ENCODE peak calls at places on chromosomes 3 and 15, in eight cellular contexts. Z is ovary, Q is choroid plexus epithelial cell, O is tibial nerve, S is endothelial cell, F is glutamatergic neuron, K is testis, D is neural progenitor cell. J is an unnamed sample.

GRCh38 chr15:90871097-90871715 is 2.8 kb downstream of the FURIN start:
- DNase-seq in D (peak), Q (no peak), F (no peak), Z (peak), O (no peak), S (peak), K (peak), J (no peak)

GRCh38 chr3:14412831-14413380 is 10.5 kb downstream of the SLC6A6 start:
- DNase-seq in O (no peak), F (no peak), Q (peak), Z (peak), K (peak), S (no peak), D (peak), J (no peak)

GRCh38 chr3:170338690-170339340 is 18.7 kb upstream of the SKIL start:
- DNase-seq in K (no peak), S (no peak), Q (no peak), O (no peak), F (no peak), Z (no peak), D (no peak), J (no peak)

GRCh38 chr3:4813855-4814254 is 165.4 kb upstream of the BHLHE40 start:
- DNase-seq in D (no peak), O (no peak), Z (no peak), K (no peak), F (no peak), S (no peak), Q (no peak), J (no peak)

GRCh38 chr3:41710646-41711388 is 251.1 kb downstream of the ULK4 start:
- DNase-seq in O (no peak), S (no peak), F (no peak), D (peak), Q (peak), Z (no peak), K (no peak), J (no peak)

GRCh38 chr3:39255503-39256325 is 24.1 kb downstream of the CX3CR1 start:
- DNase-seq in S (no peak), K (no peak), Q (no peak), O (no peak), F (no peak), Z (no peak), D (no peak), J (no peak)

GRCh38 chr15:66231421-66232266 is 21.9 kb downstream of the MEGF11 start:
- DNase-seq in O (no peak), K (no peak), Z (no peak), D (peak), F (no peak), S (no peak), Q (no peak), J (no peak)

GRCh38 chr3:20352547-20353164 is 166.7 kb upstream of the SGO1 start:
- DNase-seq in Q (peak), D (no peak), Z (no peak), S (no peak), F (no peak), K (no peak), O (no peak), J (no peak)

GRCh38 chr15:76398301-76398700 is 61.7 kb downstream of the ISL2 start:
- DNase-seq in F (no peak), D (no peak), Q (no peak), Z (no peak), O (no peak), K (no peak), S (no peak), J (no peak)

GRCh38 chr15:67413770-67414429 is 107.0 kb upstream of the C15orf61 start:
- DNase-seq in D (no peak), O (no peak), F (no peak), K (no peak), Z (no peak), S (no peak), Q (peak), J (no peak)

GRCh38 chr3:43142472-43142871 is 36.6 kb upstream of the POMGNT2 start:
- DNase-seq in Q (no peak), F (no peak), D (no peak), K (no peak), O (no peak), S (no peak), Z (no peak), J (no peak)

GRCh38 chr3:13622356-13622755 is 73.4 kb downstream of the FBLN2 start:
- DNase-seq in D (no peak), F (no peak), S (no peak), O (no peak), Q (no peak), K (no peak), Z (no peak), J (no peak)

GRCh38 chr15:98952381-98952803 is 55.2 kb downstream of the PGPEP1L start:
- DNase-seq in Q (no peak), Z (no peak), O (no peak), K (no peak), D (no peak), S (no peak), F (no peak), J (no peak)

GRCh38 chr3:134363381-134363755 is 10.9 kb downstream of the AMOTL2 start:
- DNase-seq in O (no peak), Z (no peak), D (no peak), F (no peak), S (no peak), K (no peak), Q (no peak), J (no peak)

GRCh38 chr3:45021524-45021923 is 4.6 kb upstream of the CLEC3B start:
- DNase-seq in O (peak), F (no peak), Q (peak), S (no peak), D (no peak), Z (peak), K (peak), J (no peak)

GRCh38 chr3:169497567-169498257 is 165.8 kb downstream of the MECOM start:
- DNase-seq in O (no peak), F (no peak), S (no peak), Q (peak), D (no peak), Z (no peak), K (no peak), J (no peak)

GRCh38 chr15:29097971-29098370 is 171.7 kb downstream of the NSMCE3 start:
- DNase-seq in D (no peak), Z (no peak), Q (no peak), F (no peak), S (no peak), O (no peak), K (no peak), J (no peak)

GRCh38 chr3:169664034-169664820 is 715 bp upstream of the MECOM start:
- DNase-seq in K (no peak), O (no peak), Z (no peak), S (peak), Q (peak), D (peak), F (peak), J (no peak)

GRCh38 chr3:147521646-147522045 is 112.5 kb downstream of the ZIC1 start:
- DNase-seq in Z (no peak), D (no peak), K (no peak), O (no peak), S (no peak), Q (peak), F (no peak), J (no peak)

GRCh38 chr15:81235781-81236507 is 39.3 kb downstream of the IL16 start:
- DNase-seq in D (no peak), Z (peak), Q (peak), S (no peak), F (no peak), O (no peak), K (peak), J (no peak)

GRCh38 chr3:66138336-66139234 is 82.2 kb upstream of the SLC25A26 start:
- DNase-seq in Z (peak), S (peak), K (peak), O (peak), F (peak), D (peak), Q (peak), J (no peak)

GRCh38 chr15:79433610-79434009 is 1.5 kb downstream of the MINAR1 start:
- DNase-seq in F (peak), K (no peak), Z (no peak), Q (no peak), D (peak), S (peak), O (no peak), J (no peak)

GRCh38 chr15:65924004-65924403 is 54.7 kb downstream of the RAB11A start:
- DNase-seq in S (no peak), Z (no peak), Q (no peak), F (no peak), D (no peak), O (no peak), K (no peak), J (no peak)

GRCh38 chr15:101725073-101725472 is 800 bp upstream of the TARS3 start:
- DNase-seq in Z (no peak), Q (no peak), K (no peak), F (no peak), O (no peak), D (no peak), S (no peak), J (no peak)

GRCh38 chr15:101724675-101725005 is 367 bp upstream of the TARS3 start:
- DNase-seq in D (no peak), Q (no peak), O (no peak), Z (no peak), K (no peak), F (no peak), S (no peak), J (no peak)

GRCh38 chr15:101723161-101723873 is 956 bp downstream of the TARS3 start:
- DNase-seq in F (no peak), S (no peak), Q (peak), Z (no peak), O (no peak), D (no peak), K (no peak), J (no peak)

GRCh38 chr15:101727186-101727585 is 2.9 kb upstream of the TARS3 start:
- DNase-seq in Z (no peak), Q (no peak), K (no peak), O (no peak), D (no peak), F (no peak), S (no peak), J (no peak)

DNA sequence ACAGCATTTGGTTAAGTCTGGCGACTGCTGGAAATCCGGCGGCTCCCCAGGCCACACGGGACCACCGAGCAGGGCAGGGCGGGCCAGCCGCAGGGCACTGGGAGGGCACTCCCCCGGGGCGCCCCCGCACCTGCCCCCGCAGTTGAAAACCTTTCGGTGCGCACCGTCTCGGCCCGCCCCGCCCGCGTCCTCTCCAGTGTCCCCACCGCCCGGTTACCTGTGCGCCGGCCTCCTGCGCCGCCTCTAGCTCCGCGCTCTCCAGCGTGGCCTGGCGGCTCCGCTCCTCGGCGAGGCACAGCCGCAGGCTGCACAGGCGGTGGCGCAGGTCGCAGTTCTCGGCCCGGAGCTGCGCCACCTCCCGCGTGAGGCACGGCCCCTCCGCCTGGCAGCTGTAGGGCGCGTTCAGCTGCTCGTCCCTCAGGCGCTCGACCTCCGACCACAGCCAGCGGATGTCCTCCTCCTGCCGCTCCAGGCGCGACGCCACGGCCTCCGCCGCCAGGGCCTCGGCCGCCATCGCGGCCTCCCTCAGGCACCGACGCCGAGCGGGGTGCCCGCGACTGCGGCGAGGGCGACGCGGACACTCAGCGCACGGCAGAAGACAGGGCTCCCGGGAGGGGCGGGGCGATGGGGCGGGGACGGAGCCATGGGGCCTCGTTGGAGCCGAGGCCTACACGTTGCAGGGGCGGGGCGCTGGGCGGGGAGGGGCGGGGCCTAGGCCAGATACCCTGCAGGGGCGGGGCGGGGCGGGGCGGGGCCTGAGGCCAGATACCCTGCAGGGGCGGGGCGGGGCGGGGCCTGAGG is at the start of gene TARS3:
- DNase-seq in S (peak), O (peak), Z (peak), F (peak), D (peak), Q (peak), K (peak), J (peak)
- TF ChIP-seq CTCF in S (no peak), O (peak), Z (no peak), F (no peak), D (peak), Q (no peak), K (no peak), J (peak)

DNA sequence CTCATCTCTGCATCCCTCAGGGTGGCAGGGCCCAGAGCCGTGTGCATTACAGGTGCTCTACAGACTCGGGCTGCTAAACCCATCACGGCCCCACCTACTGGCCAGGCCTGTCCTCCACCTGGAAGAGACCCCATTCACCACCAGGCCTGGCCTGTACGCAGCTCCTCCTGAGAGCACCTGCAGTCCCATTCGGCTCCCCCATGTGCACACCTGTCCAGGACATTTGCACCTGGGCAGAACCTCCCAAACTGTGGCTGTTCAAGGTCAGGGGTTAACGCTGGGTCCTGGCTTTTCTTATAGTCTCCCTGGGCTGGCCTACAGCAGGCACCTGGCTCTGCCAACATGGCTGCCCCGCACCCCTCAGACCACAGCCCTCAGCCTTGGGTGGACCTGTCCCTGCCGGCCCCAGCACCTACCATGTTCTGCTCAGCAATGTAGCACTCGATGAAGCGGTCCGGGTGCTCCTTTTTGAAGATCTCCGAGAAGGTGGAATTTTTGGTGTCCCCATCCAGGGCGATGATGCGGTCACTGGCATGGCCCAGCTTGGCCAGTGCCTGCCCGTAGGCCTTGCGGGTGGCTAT is 25.7 kb downstream of the TKT start:
- DNase-seq in S (no peak), D (no peak), Q (no peak), K (no peak), F (no peak), Z (no peak), O (no peak), J (no peak)
- TF ChIP-seq CTCF in S (no peak), D (peak), Q (peak), K (no peak), F (no peak), Z (no peak), O (no peak), J (no peak)

GRCh38 chr15:43824302-43825246 is at the start of gene MFAP1:
- DNase-seq in O (peak), D (peak), K (peak), Z (peak), Q (peak), F (peak), S (peak), J (peak)
- TF ChIP-seq CTCF in O (peak), D (no peak), K (no peak), Z (no peak), Q (no peak), F (no peak), S (no peak), J (no peak)

GRCh38 chr15:88983861-88984429 is 70.8 kb upstream of the MFGE8 start:
- DNase-seq in Z (no peak), F (no peak), O (no peak), S (no peak), D (no peak), Q (no peak), K (no peak), J (no peak)

GRCh38 chr15:88981244-88982215 is 68.4 kb upstream of the MFGE8 start:
- DNase-seq in D (no peak), Q (no peak), S (no peak), K (no peak), Z (no peak), F (no peak), O (no peak), J (no peak)

GRCh38 chr15:88980498-88980897 is 67.3 kb upstream of the MFGE8 start:
- DNase-seq in F (no peak), O (no peak), S (no peak), Z (no peak), Q (no peak), D (no peak), K (no peak), J (no peak)

GRCh38 chr15:88982946-88983342 is 69.8 kb upstream of the MFGE8 start:
- DNase-seq in Q (no peak), K (no peak), D (no peak), O (no peak), F (no peak), S (no peak), Z (no peak), J (no peak)

DNA sequence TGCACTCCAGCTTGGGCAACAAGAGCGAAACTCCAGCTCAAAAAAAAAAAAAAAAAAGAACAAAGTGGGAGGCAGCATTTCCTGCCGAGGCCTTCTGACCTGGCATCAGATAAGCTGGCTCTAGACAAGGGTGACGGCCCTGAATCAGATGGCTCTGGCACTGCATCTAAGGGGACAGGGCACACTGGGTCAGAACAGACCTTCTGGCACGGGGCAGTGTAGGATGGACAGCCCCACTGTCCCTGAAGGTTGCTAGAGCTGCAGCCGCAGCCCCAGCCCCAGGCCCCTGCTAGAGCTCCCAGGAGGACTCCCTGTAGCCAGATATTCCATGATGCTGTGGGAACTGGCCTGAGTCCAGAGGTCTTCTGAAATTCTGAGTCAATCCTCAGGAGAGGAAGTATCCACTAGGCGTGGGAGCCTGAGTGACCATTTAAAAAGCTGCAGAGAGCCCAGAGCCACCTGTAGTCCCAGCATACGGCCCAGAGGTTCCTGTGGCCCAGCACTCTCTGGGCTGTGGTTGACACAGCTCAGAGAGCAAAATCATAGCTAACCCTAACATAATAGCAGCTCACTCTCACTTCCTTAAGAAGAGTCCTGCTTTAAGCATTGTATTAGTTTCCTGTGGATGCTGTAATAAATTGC is 69.2 kb upstream of the MFGE8 start:
- DNase-seq in Q (peak), Z (peak), S (no peak), F (no peak), D (no peak), O (peak), K (peak), J (peak)
- TF ChIP-seq CTCF in Q (no peak), Z (no peak), S (no peak), F (no peak), D (no peak), O (no peak), K (no peak), J (no peak)

GRCh38 chr3:176651622-176652021 is 545.7 kb downstream of the TBL1XR1 start:
- DNase-seq in S (no peak), Z (no peak), O (no peak), Q (peak), K (no peak), F (no peak), D (no peak), J (no peak)
- TF ChIP-seq CTCF in S (no peak), Z (no peak), O (no peak), Q (peak), K (no peak), F (no peak), D (no peak), J (no peak)

GRCh38 chr3:111418388-111418787 is 123.6 kb upstream of the CD96 start:
- DNase-seq in D (no peak), S (no peak), Q (no peak), O (no peak), Z (no peak), F (no peak), K (no peak), J (no peak)

DNA sequence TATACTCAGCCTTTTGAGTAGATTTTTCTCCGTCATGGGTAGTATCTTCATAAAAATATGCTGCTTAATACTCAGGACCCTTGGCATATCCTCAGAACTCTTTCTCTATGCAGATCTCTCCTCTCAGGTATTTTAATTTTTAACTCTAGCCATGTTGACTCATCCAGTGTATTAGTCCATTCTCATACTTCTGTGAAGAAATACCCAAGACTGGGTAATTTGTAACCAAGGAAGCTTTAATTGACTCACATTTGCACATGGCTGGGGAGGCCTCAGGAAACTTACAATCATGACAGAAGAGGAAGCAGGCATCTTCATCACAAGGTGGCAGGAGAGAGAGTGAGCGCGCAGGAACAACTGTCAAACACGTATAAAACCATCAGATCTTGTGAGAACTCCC is 129.3 kb upstream of the CD96 start:
- DNase-seq in O (no peak), K (no peak), F (no peak), S (no peak), Z (no peak), D (no peak), Q (no peak), J (no peak)
- TF ChIP-seq CTCF in O (no peak), K (no peak), F (no peak), S (no peak), Z (no peak), D (no peak), Q (no peak), J (no peak)

DNA sequence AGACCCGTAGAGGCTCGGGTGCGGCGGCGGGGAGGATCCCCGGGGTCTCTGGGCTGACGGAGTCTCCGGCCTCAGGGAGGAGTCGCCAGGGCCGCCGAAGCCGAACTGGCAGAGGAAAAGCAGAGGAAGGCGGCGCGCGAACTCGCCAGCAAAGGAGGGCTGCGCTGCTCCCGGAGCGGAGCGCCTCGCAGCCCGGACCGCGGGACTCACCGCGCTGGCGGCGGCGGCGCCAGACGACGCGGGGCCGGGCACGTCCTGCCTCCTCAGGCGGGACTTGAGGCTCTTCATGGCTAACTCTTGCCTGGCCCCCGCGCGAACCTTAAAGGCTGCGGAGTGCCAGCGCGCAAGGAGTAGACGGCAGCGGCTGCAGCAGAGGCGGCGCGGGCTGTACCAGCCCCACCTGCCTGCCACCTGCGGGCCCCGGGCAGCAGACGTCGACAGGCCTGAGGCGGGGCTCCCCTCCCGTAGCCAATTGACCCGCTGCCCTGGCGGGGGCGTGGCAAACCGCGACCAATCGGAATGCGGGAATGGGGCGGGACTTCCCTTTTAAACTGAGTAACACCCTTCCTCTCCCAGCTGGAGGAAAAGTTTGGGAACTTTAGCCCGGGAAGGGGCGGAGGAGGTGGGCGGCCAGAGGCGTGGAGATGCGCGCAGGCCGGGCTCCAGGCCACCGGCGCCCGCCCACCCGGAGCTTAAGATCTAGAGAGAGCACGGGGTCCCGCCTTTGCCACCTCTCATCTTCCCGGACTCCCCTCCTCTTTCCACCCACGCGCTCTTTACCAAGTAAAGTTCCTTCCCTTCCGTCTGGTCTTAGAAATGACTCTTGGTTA is at the start of gene UACA:
- DNase-seq in S (peak), K (peak), O (peak), D (peak), F (peak), Z (peak), Q (peak), J (peak)
- TF ChIP-seq CTCF in S (no peak), K (no peak), O (peak), D (no peak), F (no peak), Z (no peak), Q (no peak), J (no peak)